ENCODE peak calls at places on chromosomes 5 and 9, in ten cellular contexts. One of them, this sample, is unnamed.
A peak's percentile ranks its signal among the peaks of the same experiment; 100 is the strongest.

GRCh38 chr5:151624486-151624885 is 33.4 kb upstream of the FAT2 start:
- DNase-seq in left ventricle myocardium superior: no peak
- DNase-seq in D341Med: no peak
- DNase-seq in CD8-positive, alpha-beta memory T cell: no peak
- DNase-seq in MCF 10A: no peak
- DNase-seq in ACHN: no peak
- DNase-seq in adrenal gland: no peak
- DNase-seq in ELR: no peak
- DNase-seq in Right ventricle myocardium inferior: no peak
- DNase-seq in NCI-H345: no peak
- DNase-seq in this sample: no peak

GRCh38 chr9:37476930-37477329 is 8.8 kb upstream of the POLR1E start:
- DNase-seq in CD8-positive, alpha-beta memory T cell: no peak
- DNase-seq in NCI-H345: no peak
- DNase-seq in ELR: no peak
- DNase-seq in Right ventricle myocardium inferior: no peak
- DNase-seq in D341Med: no peak
- DNase-seq in MCF 10A: no peak
- DNase-seq in ACHN: no peak
- DNase-seq in left ventricle myocardium superior: no peak
- DNase-seq in adrenal gland: no peak
- DNase-seq in this sample: no peak

GRCh38 chr5:151810907-151811306 is 39.2 kb downstream of the G3BP1 start:
- DNase-seq in Right ventricle myocardium inferior: no peak
- DNase-seq in CD8-positive, alpha-beta memory T cell: no peak
- DNase-seq in D341Med: no peak
- DNase-seq in MCF 10A: no peak
- DNase-seq in NCI-H345: no peak
- DNase-seq in ACHN: no peak
- DNase-seq in left ventricle myocardium superior: no peak
- DNase-seq in ELR: peak; percentile 32
- DNase-seq in adrenal gland: no peak
- DNase-seq in this sample: no peak

GRCh38 chr5:32390819-32391591 is 53.5 kb downstream of the ZFR start:
- DNase-seq in MCF 10A: peak; percentile 89
- DNase-seq in CD8-positive, alpha-beta memory T cell: no peak
- DNase-seq in ELR: peak; percentile 91
- DNase-seq in ACHN: peak; percentile 50
- DNase-seq in D341Med: no peak
- DNase-seq in Right ventricle myocardium inferior: no peak
- DNase-seq in adrenal gland: no peak
- DNase-seq in NCI-H345: no peak
- DNase-seq in left ventricle myocardium superior: no peak
- DNase-seq in this sample: peak; percentile 4

GRCh38 chr5:150245111-150245789 is 44.3 kb downstream of the CAMK2A start:
- DNase-seq in MCF 10A: peak; percentile 31
- DNase-seq in ACHN: no peak
- DNase-seq in Right ventricle myocardium inferior: no peak
- DNase-seq in NCI-H345: no peak
- DNase-seq in CD8-positive, alpha-beta memory T cell: no peak
- DNase-seq in adrenal gland: peak; percentile 29
- DNase-seq in left ventricle myocardium superior: peak; percentile 82
- DNase-seq in ELR: no peak
- DNase-seq in D341Med: no peak
- DNase-seq in this sample: no peak

GRCh38 chr9:36450110-36450732 is 50.2 kb upstream of the RNF38 start:
- DNase-seq in Right ventricle myocardium inferior: no peak
- DNase-seq in adrenal gland: no peak
- DNase-seq in ACHN: peak; percentile 62
- DNase-seq in CD8-positive, alpha-beta memory T cell: no peak
- DNase-seq in ELR: peak; percentile 74
- DNase-seq in D341Med: peak; percentile 57
- DNase-seq in left ventricle myocardium superior: no peak
- DNase-seq in NCI-H345: peak; percentile 27
- DNase-seq in MCF 10A: peak; percentile 74
- DNase-seq in this sample: no peak

GRCh38 chr9:38432922-38433510 is 8.8 kb upstream of the IGFBPL1 start:
- DNase-seq in left ventricle myocardium superior: no peak
- DNase-seq in ACHN: peak; percentile 34
- DNase-seq in Right ventricle myocardium inferior: no peak
- DNase-seq in MCF 10A: peak; percentile 49
- DNase-seq in CD8-positive, alpha-beta memory T cell: no peak
- DNase-seq in D341Med: peak; percentile 52
- DNase-seq in ELR: peak; percentile 55
- DNase-seq in NCI-H345: peak; percentile 54
- DNase-seq in adrenal gland: no peak
- DNase-seq in this sample: peak; percentile 17

GRCh38 chr9:93813687-93814560 is 141.2 kb downstream of the BARX1 start:
- DNase-seq in ACHN: no peak
- DNase-seq in CD8-positive, alpha-beta memory T cell: no peak
- DNase-seq in ELR: no peak
- DNase-seq in D341Med: peak; percentile 8
- DNase-seq in adrenal gland: no peak
- DNase-seq in MCF 10A: no peak
- DNase-seq in NCI-H345: peak; percentile 94
- DNase-seq in Right ventricle myocardium inferior: no peak
- DNase-seq in left ventricle myocardium superior: no peak
- DNase-seq in this sample: no peak

GRCh38 chr5:158852622-158853021 is 247.1 kb downstream of the EBF1 start:
- DNase-seq in ACHN: no peak
- DNase-seq in NCI-H345: no peak
- DNase-seq in adrenal gland: no peak
- DNase-seq in Right ventricle myocardium inferior: no peak
- DNase-seq in D341Med: no peak
- DNase-seq in left ventricle myocardium superior: no peak
- DNase-seq in CD8-positive, alpha-beta memory T cell: no peak
- DNase-seq in ELR: no peak
- DNase-seq in MCF 10A: no peak
- DNase-seq in this sample: no peak

GRCh38 chr5:56737002-56737621 is 78.2 kb upstream of the MAP3K1 start:
- DNase-seq in Right ventricle myocardium inferior: no peak
- DNase-seq in NCI-H345: no peak
- DNase-seq in left ventricle myocardium superior: no peak
- DNase-seq in ELR: peak; percentile 60
- DNase-seq in CD8-positive, alpha-beta memory T cell: no peak
- DNase-seq in D341Med: no peak
- DNase-seq in adrenal gland: no peak
- DNase-seq in ACHN: no peak
- DNase-seq in MCF 10A: no peak
- DNase-seq in this sample: no peak

GRCh38 chr5:112917453-112918005 is 4.5 kb downstream of the REEP5 start:
- DNase-seq in left ventricle myocardium superior: no peak
- DNase-seq in CD8-positive, alpha-beta memory T cell: no peak
- DNase-seq in ACHN: peak; percentile 7
- DNase-seq in D341Med: no peak
- DNase-seq in adrenal gland: no peak
- DNase-seq in MCF 10A: no peak
- DNase-seq in Right ventricle myocardium inferior: no peak
- DNase-seq in NCI-H345: no peak
- DNase-seq in ELR: peak; percentile 45
- DNase-seq in this sample: no peak

GRCh38 chr9:70590264-70590646 is 175.8 kb upstream of the KLF9 start:
- DNase-seq in adrenal gland: no peak
- DNase-seq in NCI-H345: no peak
- DNase-seq in MCF 10A: peak; percentile 9
- DNase-seq in Right ventricle myocardium inferior: no peak
- DNase-seq in CD8-positive, alpha-beta memory T cell: no peak
- DNase-seq in left ventricle myocardium superior: no peak
- DNase-seq in D341Med: no peak
- DNase-seq in ACHN: no peak
- DNase-seq in ELR: no peak
- DNase-seq in this sample: no peak

GRCh38 chr9:120787906-120788305 is 5.3 kb downstream of the FBXW2 start:
- DNase-seq in Right ventricle myocardium inferior: no peak
- DNase-seq in MCF 10A: no peak
- DNase-seq in D341Med: no peak
- DNase-seq in ELR: no peak
- DNase-seq in NCI-H345: no peak
- DNase-seq in ACHN: no peak
- DNase-seq in left ventricle myocardium superior: no peak
- DNase-seq in adrenal gland: no peak
- DNase-seq in CD8-positive, alpha-beta memory T cell: no peak
- DNase-seq in this sample: no peak

GRCh38 chr5:135110941-135111596 is 77.0 kb upstream of the PITX1 start:
- DNase-seq in Right ventricle myocardium inferior: no peak
- DNase-seq in D341Med: no peak
- DNase-seq in ACHN: no peak
- DNase-seq in left ventricle myocardium superior: no peak
- DNase-seq in CD8-positive, alpha-beta memory T cell: no peak
- DNase-seq in ELR: no peak
- DNase-seq in NCI-H345: no peak
- DNase-seq in MCF 10A: peak; percentile 81
- DNase-seq in adrenal gland: peak; percentile 69
- DNase-seq in this sample: no peak

GRCh38 chr5:16879191-16879590 is 56.9 kb downstream of the MYO10 start:
- DNase-seq in ACHN: no peak
- DNase-seq in left ventricle myocardium superior: no peak
- DNase-seq in Right ventricle myocardium inferior: no peak
- DNase-seq in D341Med: no peak
- DNase-seq in MCF 10A: no peak
- DNase-seq in NCI-H345: no peak
- DNase-seq in adrenal gland: no peak
- DNase-seq in CD8-positive, alpha-beta memory T cell: no peak
- DNase-seq in ELR: no peak
- DNase-seq in this sample: no peak

GRCh38 chr5:81251922-81252321 is 18.8 kb downstream of the CKMT2 start:
- DNase-seq in left ventricle myocardium superior: no peak
- DNase-seq in ACHN: no peak
- DNase-seq in NCI-H345: peak; percentile 23
- DNase-seq in CD8-positive, alpha-beta memory T cell: no peak
- DNase-seq in adrenal gland: no peak
- DNase-seq in MCF 10A: no peak
- DNase-seq in D341Med: no peak
- DNase-seq in ELR: no peak
- DNase-seq in Right ventricle myocardium inferior: no peak
- DNase-seq in this sample: no peak

This sample was measured in amniotic stem cell.